ENCODE peak calls at places on chromosomes 6 and 20, in ten cellular contexts. F is stimulated activated effector memory CD8-positive, alpha-beta T cell treated with anti-CD3 and anti-CD28 coated beads, Interleukin-12 subunit alpha, Interleukin-12 subunit beta, amount 100 ng/mL, for 72 hours; K is amygdala; T is HCT116; Y is T-cell; G is endothelial cell; O is kidney glomerular epithelial cell; C is GM12891; Z is T-helper 1 cell; U is ELF-1. V is an unnamed sample.

GRCh38 chr20:56187791-56188190 is 60.7 kb upstream of the MC3R start:
- DNase-seq in T (no peak), Z (no peak), K (no peak), O (no peak), G (no peak), U (peak; percentile 21), Y (no peak), C (no peak), F (no peak), V (no peak)

GRCh38 chr20:24470031-24470781 is 777 bp downstream of the SYNDIG1 start:
- DNase-seq in K (no peak), C (no peak), Z (no peak), G (peak; percentile 38), U (peak; percentile 63), T (no peak), Y (no peak), O (no peak), F (no peak), V (no peak)

GRCh38 chr6:41818271-41819054 is 31.0 kb downstream of the TOMM6 start:
- DNase-seq in F (no peak), C (no peak), O (no peak), T (no peak), U (no peak), K (no peak), Y (no peak), Z (no peak), G (no peak), V (peak; percentile 70)

GRCh38 chr6:119384444-119384843 is 34.9 kb upstream of the MAN1A1 start:
- DNase-seq in O (no peak), G (no peak), K (no peak), F (no peak), Z (no peak), T (no peak), U (no peak), C (no peak), Y (no peak), V (no peak)

GRCh38 chr6:121666809-121667208 is 231.4 kb downstream of the GJA1 start:
- DNase-seq in U (no peak), C (no peak), G (no peak), O (peak; percentile 1), Z (no peak), Y (no peak), K (no peak), T (peak; percentile 60), F (no peak), V (no peak)

GRCh38 chr20:18623156-18623555 is 35.3 kb downstream of the DTD1 start:
- DNase-seq in K (no peak), Z (no peak), C (no peak), O (no peak), F (no peak), G (no peak), U (no peak), Y (no peak), T (no peak), V (no peak)

GRCh38 chr20:47262365-47263013 is 94.0 kb downstream of the ZMYND8 start:
- DNase-seq in O (no peak), C (peak; percentile 31), Z (no peak), K (no peak), G (no peak), F (no peak), U (no peak), Y (no peak), T (no peak), V (peak; percentile 79)

GRCh38 chr6:40536442-40536841 is 50.7 kb downstream of the LRFN2 start:
- DNase-seq in U (peak; percentile 72), F (no peak), Z (no peak), G (peak; percentile 49), T (no peak), O (no peak), K (no peak), Y (no peak), C (no peak), V (no peak)

GRCh38 chr6:36912583-36912982 is 26.8 kb downstream of the C6orf89 start:
- DNase-seq in F (peak; percentile 83), T (no peak), Z (peak; percentile 18), G (peak; percentile 15), Y (peak; percentile 10), U (no peak), C (peak; percentile 39), K (no peak), O (peak; percentile 81), V (no peak)

GRCh38 chr20:49338061-49338460 is 60.2 kb upstream of the ZNFX1 start:
- DNase-seq in C (no peak), O (no peak), U (no peak), Y (no peak), T (no peak), F (no peak), K (no peak), G (no peak), Z (no peak), V (no peak)

GRCh38 chr6:163306000-163306399 is 108.5 kb upstream of the QKI start:
- DNase-seq in U (no peak), Z (no peak), Y (no peak), F (no peak), K (no peak), C (no peak), O (no peak), G (no peak), T (no peak), V (no peak)

GRCh38 chr6:135941275-135941674 is 89.8 kb downstream of the PDE7B start:
- DNase-seq in Y (no peak), O (no peak), F (no peak), T (no peak), U (no peak), C (no peak), G (no peak), Z (no peak), K (no peak), V (no peak)

GRCh38 chr6:105332576-105332975 is 70.3 kb downstream of the PREP start:
- DNase-seq in Y (no peak), G (no peak), O (no peak), F (no peak), C (no peak), Z (no peak), K (no peak), T (no peak), U (no peak), V (no peak)

GRCh38 chr6:89575562-89575960 is 63.0 kb downstream of the LYRM2 start:
- DNase-seq in O (no peak), K (no peak), Y (no peak), U (no peak), G (no peak), F (no peak), C (no peak), Z (no peak), T (no peak), V (no peak)

GRCh38 chr20:31605902-31606677 is 1.0 kb downstream of the ID1 start:
- DNase-seq in Z (no peak), G (no peak), U (peak; percentile 36), O (peak; percentile 37), T (no peak), K (no peak), F (peak; percentile 63), C (no peak), Y (no peak), V (no peak)